ENCODE peak calls at places on chromosome 20, in five cellular contexts. One of them, this sample, is unnamed.

GRCh38 chr20:23412026-23412425 is 9.3 kb downstream of the NAPB start:
- DNase-seq in pons: no peak
- DNase-seq in GM10248: no peak
- DNase-seq in stimulated activated CD4-positive, alpha-beta T cell treated with anti-CD3 and anti-CD28 coated beads, Interleukin-4, amount 100 ng/mL, for 1 hour: no peak
- DNase-seq in neural progenitor cell: no peak
- DNase-seq in this sample: peak; percentile 30

GRCh38 chr20:47691632-47692031 is 93.6 kb downstream of the SULF2 start:
- DNase-seq in neural progenitor cell: peak; percentile 29
- DNase-seq in GM10248: no peak
- DNase-seq in pons: no peak
- DNase-seq in stimulated activated CD4-positive, alpha-beta T cell treated with anti-CD3 and anti-CD28 coated beads, Interleukin-4, amount 100 ng/mL, for 1 hour: no peak
- DNase-seq in this sample: no peak

GRCh38 chr20:54019585-54019984 is 50.8 kb downstream of the BCAS1 start:
- DNase-seq in GM10248: no peak
- DNase-seq in pons: no peak
- DNase-seq in stimulated activated CD4-positive, alpha-beta T cell treated with anti-CD3 and anti-CD28 coated beads, Interleukin-4, amount 100 ng/mL, for 1 hour: no peak
- DNase-seq in neural progenitor cell: no peak
- DNase-seq in this sample: no peak

GRCh38 chr20:14991023-14991422 is 653.6 kb upstream of the FLRT3 start:
- DNase-seq in stimulated activated CD4-positive, alpha-beta T cell treated with anti-CD3 and anti-CD28 coated beads, Interleukin-4, amount 100 ng/mL, for 1 hour: no peak
- DNase-seq in pons: no peak
- DNase-seq in neural progenitor cell: no peak
- DNase-seq in GM10248: no peak
- DNase-seq in this sample: no peak

GRCh38 chr20:40651121-40651520 is 37.9 kb downstream of the MAFB start:
- DNase-seq in pons: no peak
- DNase-seq in stimulated activated CD4-positive, alpha-beta T cell treated with anti-CD3 and anti-CD28 coated beads, Interleukin-4, amount 100 ng/mL, for 1 hour: no peak
- DNase-seq in GM10248: no peak
- DNase-seq in neural progenitor cell: no peak
- DNase-seq in this sample: no peak

GRCh38 chr20:10352934-10353866 is 80.8 kb downstream of the MKKS start:
- DNase-seq in neural progenitor cell: peak; percentile 19
- DNase-seq in stimulated activated CD4-positive, alpha-beta T cell treated with anti-CD3 and anti-CD28 coated beads, Interleukin-4, amount 100 ng/mL, for 1 hour: no peak
- DNase-seq in GM10248: no peak
- DNase-seq in pons: no peak
- DNase-seq in this sample: no peak

GRCh38 chr20:25246182-25246943 is 1.5 kb upstream of the PYGB start:
- DNase-seq in GM10248: no peak
- DNase-seq in stimulated activated CD4-positive, alpha-beta T cell treated with anti-CD3 and anti-CD28 coated beads, Interleukin-4, amount 100 ng/mL, for 1 hour: no peak
- DNase-seq in neural progenitor cell: no peak
- DNase-seq in pons: no peak
- DNase-seq in this sample: no peak

GRCh38 chr20:17843246-17844132 is 125.1 kb downstream of the SNX5 start:
- DNase-seq in neural progenitor cell: no peak
- DNase-seq in GM10248: no peak
- DNase-seq in pons: no peak
- DNase-seq in stimulated activated CD4-positive, alpha-beta T cell treated with anti-CD3 and anti-CD28 coated beads, Interleukin-4, amount 100 ng/mL, for 1 hour: no peak
- DNase-seq in this sample: no peak

GRCh38 chr20:45308078-45308778 is at the start of gene MATN4:
- DNase-seq in stimulated activated CD4-positive, alpha-beta T cell treated with anti-CD3 and anti-CD28 coated beads, Interleukin-4, amount 100 ng/mL, for 1 hour: no peak
- DNase-seq in neural progenitor cell: no peak
- DNase-seq in pons: no peak
- DNase-seq in GM10248: no peak
- DNase-seq in this sample: no peak

GRCh38 chr20:32828029-32828666 is 8.4 kb downstream of the MAPRE1 start:
- DNase-seq in stimulated activated CD4-positive, alpha-beta T cell treated with anti-CD3 and anti-CD28 coated beads, Interleukin-4, amount 100 ng/mL, for 1 hour: no peak
- DNase-seq in pons: no peak
- DNase-seq in neural progenitor cell: no peak
- DNase-seq in GM10248: no peak
- DNase-seq in this sample: no peak

GRCh38 chr20:37223053-37223452 is 38.6 kb downstream of the GHRH start:
- DNase-seq in pons: peak; percentile 79
- DNase-seq in stimulated activated CD4-positive, alpha-beta T cell treated with anti-CD3 and anti-CD28 coated beads, Interleukin-4, amount 100 ng/mL, for 1 hour: no peak
- DNase-seq in neural progenitor cell: no peak
- DNase-seq in GM10248: peak; percentile 26
- DNase-seq in this sample: no peak

GRCh38 chr20:10674684-10675455 is 1.1 kb upstream of the JAG1 start:
- DNase-seq in stimulated activated CD4-positive, alpha-beta T cell treated with anti-CD3 and anti-CD28 coated beads, Interleukin-4, amount 100 ng/mL, for 1 hour: peak; percentile 19
- DNase-seq in pons: no peak
- DNase-seq in GM10248: peak; percentile 84
- DNase-seq in neural progenitor cell: peak; percentile 93
- DNase-seq in this sample: no peak